ENCODE peak calls at places on chromosomes 12 and 14, in four cellular contexts. B, J, U and W are unnamed samples.

GRCh38 chr12:112664569-112664968 is 127.0 kb upstream of the RPH3A start:
- DNase-seq in J (peak; percentile 44), U (no peak), B (no peak), W (no peak)

GRCh38 chr12:1595690-1596347 is 1.4 kb upstream of the FBXL14 start:
- DNase-seq in J (no peak), U (peak; percentile 33), B (no peak), W (no peak)

GRCh38 chr14:103448097-103448496 is 62.9 kb downstream of the MARK3 start:
- DNase-seq in J (peak; percentile 20), U (no peak), B (no peak), W (no peak)

GRCh38 chr12:116484807-116485206 is 74.4 kb upstream of the MAP1LC3B2 start:
- DNase-seq in B (no peak), J (no peak), U (no peak), W (no peak)

GRCh38 chr12:6218526-6218925 is 18.3 kb downstream of the CD9 start:
- DNase-seq in U (no peak), J (no peak), B (no peak), W (no peak)

GRCh38 chr12:41681898-41682297 is 462.8 kb downstream of the GXYLT1 start:
- DNase-seq in B (no peak), J (no peak), U (no peak), W (no peak)

GRCh38 chr14:77989441-77989891 is 180.7 kb upstream of the NRXN3 start:
- DNase-seq in U (no peak), B (no peak), J (no peak), W (no peak)

GRCh38 chr14:36852853-36853634 is 191.4 kb downstream of the PAX9 start:
- DNase-seq in J (no peak), B (no peak), U (no peak), W (no peak)

GRCh38 chr12:67727652-67728295 is 79.2 kb downstream of the DYRK2 start:
- DNase-seq in B (no peak), J (no peak), U (no peak), W (no peak)

GRCh38 chr14:68405959-68406358 is 386.9 kb downstream of the ZFP36L1 start:
- DNase-seq in U (no peak), B (no peak), J (no peak), W (no peak)

GRCh38 chr12:95473440-95473946 is 459 bp upstream of the METAP2 start:
- DNase-seq in U (peak; percentile 48), B (peak; percentile 72), J (peak; percentile 56), W (peak; percentile 36)

GRCh38 chr12:121072147-121072546 is 33.1 kb upstream of the OASL start:
- DNase-seq in J (no peak), U (no peak), B (no peak), W (no peak)

GRCh38 chr12:70919597-70920035 is 922 bp downstream of the PTPRR start:
- DNase-seq in J (peak; percentile 4), B (no peak), U (no peak), W (no peak)

GRCh38 chr14:22412936-22413411 is 176.1 kb downstream of the DAD1 start:
- DNase-seq in B (no peak), J (no peak), U (no peak), W (no peak)

GRCh38 chr12:128339121-128339520 is 72.2 kb downstream of the TMEM132C start:
- DNase-seq in B (no peak), J (no peak), U (no peak), W (no peak)

GRCh38 chr12:53533476-53533875 is 26.2 kb upstream of the NPFF start:
- DNase-seq in B (no peak), J (no peak), U (no peak), W (no peak)

GRCh38 chr14:81310606-81311005 is 89.5 kb downstream of the STON2 start:
- DNase-seq in J (no peak), B (no peak), U (no peak), W (no peak)

GRCh38 chr14:24071836-24072420 is 566 bp downstream of the CPNE6 start:
- DNase-seq in J (no peak), U (peak; percentile 34), B (no peak), W (no peak)

GRCh38 chr14:23094666-23095195 is at the start of gene ACIN1:
- DNase-seq in U (no peak), B (peak; percentile 69), J (peak; percentile 94), W (peak; percentile 75)

GRCh38 chr12:122641976-122642375 is 61.2 kb downstream of the HCAR2 start:
- DNase-seq in J (no peak), B (no peak), U (no peak), W (no peak)

GRCh38 chr12:44299524-44299923 is 463.6 kb downstream of the TMEM117 start:
- DNase-seq in U (no peak), B (no peak), J (no peak), W (no peak)

GRCh38 chr14:63852271-63852816 is 460 bp upstream of the SYNE2 start:
- DNase-seq in J (no peak), B (no peak), U (no peak), W (no peak)

GRCh38 chr12:27366621-27367020 is 34.0 kb downstream of the BMAL2 start:
- DNase-seq in B (no peak), U (no peak), J (no peak), W (no peak)

GRCh38 chr12:89529738-89530137 is 3.9 kb upstream of the POC1B start:
- DNase-seq in J (peak; percentile 60), B (no peak), U (no peak), W (no peak)

GRCh38 chr14:54669759-54670630 is 103.1 kb downstream of the SAMD4A start:
- DNase-seq in B (peak; percentile 74), U (peak; percentile 52), J (no peak), W (no peak)

GRCh38 chr14:105330491-105330895 is 15.9 kb downstream of the PACS2 start:
- DNase-seq in U (no peak), B (no peak), J (peak; percentile 42), W (no peak)

GRCh38 chr12:45893240-45893639 is 97.1 kb downstream of the SCAF11 start:
- DNase-seq in U (no peak), B (no peak), J (peak; percentile 13), W (no peak)

GRCh38 chr14:34374998-34375740 is 86.9 kb downstream of the SPTSSA start:
- DNase-seq in B (peak; percentile 43), J (no peak), U (peak; percentile 33), W (no peak)

GRCh38 chr14:56963381-56963780 is 153.1 kb upstream of the OTX2 start:
- DNase-seq in J (no peak), B (no peak), U (no peak), W (no peak)

GRCh38 chr14:97780804-97781203 is 983.6 kb downstream of the VRK1 start:
- DNase-seq in B (no peak), U (no peak), J (no peak), W (no peak)

GRCh38 chr14:89243286-89243685 is 173.7 kb downstream of the FOXN3 start:
- DNase-seq in J (no peak), U (no peak), B (no peak), W (no peak)

GRCh38 chr12:105292705-105293104 is 37.8 kb upstream of the C12orf75 start:
- DNase-seq in J (no peak), U (no peak), B (no peak), W (no peak)

GRCh38 chr12:123713398-123714301 is 1.5 kb downstream of the ATP6V0A2 start:
- DNase-seq in J (peak; percentile 80), U (peak; percentile 37), B (no peak), W (peak; percentile 37)

GRCh38 chr14:104116544-104117340 is 21.6 kb upstream of the KIF26A start:
- DNase-seq in U (peak; percentile 83), B (peak; percentile 54), J (no peak), W (peak; percentile 85)

GRCh38 chr12:52896190-52897100 is 8.4 kb downstream of the KRT8 start:
- DNase-seq in B (no peak), J (no peak), U (peak; percentile 72), W (no peak)

GRCh38 chr14:104263671-104264358 is 125.4 kb downstream of the KIF26A start:
- DNase-seq in B (no peak), J (no peak), U (no peak), W (peak; percentile 20)

GRCh38 chr12:44053550-44054243 is 217.8 kb downstream of the TMEM117 start:
- DNase-seq in B (no peak), U (no peak), J (no peak), W (no peak)

GRCh38 chr14:73755434-73756014 is 41.3 kb upstream of the PNMA1 start:
- DNase-seq in U (peak; percentile 77), J (peak; percentile 76), B (peak; percentile 69), W (peak; percentile 55)

GRCh38 chr12:106123551-106123991 is 15.2 kb downstream of the NUAK1 start:
- DNase-seq in B (peak; percentile 57), U (peak; percentile 34), J (no peak), W (no peak)

DNA sequence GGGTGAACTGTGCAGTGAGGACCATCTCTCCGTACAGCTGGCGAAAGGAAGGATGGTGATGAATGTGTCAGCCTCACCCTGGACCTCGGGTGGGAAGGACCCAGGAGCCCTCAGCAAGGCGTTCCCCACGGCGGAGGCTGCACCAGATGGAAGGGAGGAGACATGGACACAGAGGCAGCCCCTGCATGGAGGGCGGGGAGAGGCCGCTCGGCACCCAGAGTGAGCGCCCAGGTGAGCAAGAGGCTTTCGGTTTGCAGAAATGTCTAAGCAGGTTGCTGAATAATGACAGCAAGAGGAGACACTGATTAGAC is 109.9 kb downstream of the PIWIL1 start:
- DNase-seq in B (no peak), U (no peak), J (no peak), W (no peak)
- H3K9me3 ChIP-seq in B (no peaks in the 10 kb centered on the region), U (no peaks in the 10 kb centered on the region), J (no peaks in the 10 kb centered on the region), W (no peaks in the 10 kb centered on the region)

GRCh38 chr12:104010800-104011199 is 39.2 kb downstream of the GLT8D2 start:
- DNase-seq in U (no peak), B (no peak), J (no peak), W (no peak)
- TF ChIP-seq POLR2AphosphoS5 in U (no peak), B (no peak), J (no peak), W (no peak)

GRCh38 chr14:50666772-50667490 is 1.2 kb downstream of the SAV1 start:
- DNase-seq in J (peak; percentile 62), U (peak; percentile 56), B (peak; percentile 47), W (peak; percentile 50)
- TF ChIP-seq POLR2A in J (no peak), U (no peak), B (peak; percentile 34), W (no peak)

DNA sequence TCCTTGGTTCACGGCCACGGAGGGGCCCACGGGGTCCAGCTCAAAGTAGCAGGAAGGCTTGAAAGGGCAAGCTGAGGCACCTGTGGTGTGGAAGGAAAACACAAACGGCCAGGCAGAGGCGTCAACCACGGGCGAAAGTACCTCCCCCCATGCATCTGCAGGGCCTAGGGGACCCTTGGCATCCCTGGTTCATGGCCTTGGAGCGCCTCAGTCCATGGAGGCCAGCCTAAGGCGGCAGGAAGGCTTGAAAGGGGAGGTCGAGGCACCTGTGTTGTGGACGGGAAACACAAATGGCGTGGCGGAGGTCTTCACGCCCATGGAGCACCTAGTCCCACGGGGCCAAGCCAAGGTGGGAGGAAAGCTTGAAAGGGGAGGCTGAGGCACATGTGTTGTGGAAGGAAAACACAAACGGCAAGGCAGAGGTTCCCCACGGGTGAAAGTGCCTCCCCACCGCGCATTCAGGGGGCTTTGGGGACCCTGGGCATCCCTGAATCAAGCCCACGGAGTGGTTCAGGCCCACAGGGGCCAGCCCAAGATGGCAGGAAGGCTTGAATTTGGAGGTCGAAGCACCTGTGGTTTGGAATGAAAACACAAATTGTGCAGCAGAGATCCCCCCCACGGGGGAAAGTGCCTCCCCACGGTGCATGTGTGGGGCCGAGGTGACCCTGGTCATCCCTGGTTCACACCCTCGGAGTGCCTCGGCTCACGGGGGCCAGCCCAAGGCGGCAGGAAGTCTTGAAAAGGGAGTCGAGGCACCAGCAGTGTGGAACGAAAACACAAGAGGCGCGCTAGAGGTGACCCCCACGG is 380.8 kb downstream of the ALG10 start:
- DNase-seq in B (peak; percentile 3), J (no peak), U (peak; percentile 3), W (peak; percentile 16)
- H3K9me3 ChIP-seq in B (no peaks in the 10 kb centered on the region), J (no peaks in the 10 kb centered on the region), U (peaks cover 34% of the 10 kb centered on the region), W (peaks cover 31% of the 10 kb centered on the region)